ENCODE peak calls at places on chromosomes 5 and 9, in eight cellular contexts. One of them, this sample, is unnamed.

GRCh38 chr5:147610798-147611197 is 100.9 kb upstream of the DPYSL3 start:
- DNase-seq in fibroblast of mammary gland: no peak
- DNase-seq in foreskin fibroblast: no peak
- DNase-seq in suprapubic skin: no peak
- DNase-seq in GM06990: no peak
- DNase-seq in upper lobe of right lung: no peak
- DNase-seq in WERI-Rb-1: no peak
- DNase-seq in SK-N-SH: no peak
- DNase-seq in this sample: no peak

GRCh38 chr9:69877852-69878507 is 57.4 kb downstream of the CFAP95 start:
- DNase-seq in upper lobe of right lung: no peak
- DNase-seq in SK-N-SH: peak
- DNase-seq in fibroblast of mammary gland: peak
- DNase-seq in GM06990: no peak
- DNase-seq in WERI-Rb-1: no peak
- DNase-seq in foreskin fibroblast: peak
- DNase-seq in suprapubic skin: no peak
- DNase-seq in this sample: no peak

GRCh38 chr5:102286465-102286864 is 9.6 kb downstream of the SLCO4C1 start:
- DNase-seq in fibroblast of mammary gland: no peak
- DNase-seq in SK-N-SH: no peak
- DNase-seq in WERI-Rb-1: no peak
- DNase-seq in GM06990: no peak
- DNase-seq in foreskin fibroblast: no peak
- DNase-seq in upper lobe of right lung: no peak
- DNase-seq in suprapubic skin: no peak
- DNase-seq in this sample: no peak

GRCh38 chr5:96942078-96942477 is 6.2 kb downstream of the LNPEP start:
- DNase-seq in upper lobe of right lung: no peak
- DNase-seq in foreskin fibroblast: no peak
- DNase-seq in fibroblast of mammary gland: no peak
- DNase-seq in suprapubic skin: no peak
- DNase-seq in WERI-Rb-1: no peak
- DNase-seq in SK-N-SH: no peak
- DNase-seq in GM06990: no peak
- DNase-seq in this sample: no peak

GRCh38 chr9:125889524-125890473 is 142.6 kb downstream of the PBX3 start:
- DNase-seq in WERI-Rb-1: peak
- DNase-seq in suprapubic skin: no peak
- DNase-seq in GM06990: peak
- DNase-seq in fibroblast of mammary gland: peak
- DNase-seq in foreskin fibroblast: peak
- DNase-seq in SK-N-SH: peak
- DNase-seq in upper lobe of right lung: peak
- DNase-seq in this sample: no peak

GRCh38 chr9:129487658-129488483 is 133.0 kb downstream of the C9orf50 start:
- DNase-seq in WERI-Rb-1: peak
- DNase-seq in fibroblast of mammary gland: peak
- DNase-seq in upper lobe of right lung: no peak
- DNase-seq in suprapubic skin: no peak
- DNase-seq in foreskin fibroblast: peak
- DNase-seq in SK-N-SH: no peak
- DNase-seq in GM06990: no peak
- DNase-seq in this sample: no peak

GRCh38 chr9:75299324-75299723 is 211.0 kb downstream of the OSTF1 start:
- DNase-seq in GM06990: no peak
- DNase-seq in WERI-Rb-1: no peak
- DNase-seq in foreskin fibroblast: peak
- DNase-seq in upper lobe of right lung: no peak
- DNase-seq in suprapubic skin: no peak
- DNase-seq in SK-N-SH: no peak
- DNase-seq in fibroblast of mammary gland: no peak
- DNase-seq in this sample: no peak

GRCh38 chr5:140221697-140222223 is 46.8 kb downstream of the CYSTM1 start:
- DNase-seq in foreskin fibroblast: peak
- DNase-seq in SK-N-SH: no peak
- DNase-seq in upper lobe of right lung: no peak
- DNase-seq in fibroblast of mammary gland: peak
- DNase-seq in WERI-Rb-1: no peak
- DNase-seq in suprapubic skin: no peak
- DNase-seq in GM06990: no peak
- DNase-seq in this sample: no peak

GRCh38 chr9:112166176-112167140 is 8.6 kb downstream of the SUSD1 start:
- DNase-seq in WERI-Rb-1: peak
- DNase-seq in foreskin fibroblast: peak
- DNase-seq in SK-N-SH: no peak
- DNase-seq in upper lobe of right lung: no peak
- DNase-seq in GM06990: no peak
- DNase-seq in fibroblast of mammary gland: peak
- DNase-seq in suprapubic skin: no peak
- DNase-seq in this sample: no peak

GRCh38 chr9:80793706-80794105 is 895.6 kb downstream of the TLE1 start:
- DNase-seq in foreskin fibroblast: no peak
- DNase-seq in WERI-Rb-1: no peak
- DNase-seq in upper lobe of right lung: no peak
- DNase-seq in SK-N-SH: no peak
- DNase-seq in fibroblast of mammary gland: no peak
- DNase-seq in GM06990: no peak
- DNase-seq in suprapubic skin: no peak
- DNase-seq in this sample: no peak

GRCh38 chr9:121631115-121631514 is 20.3 kb upstream of the DAB2IP start:
- DNase-seq in suprapubic skin: no peak
- DNase-seq in fibroblast of mammary gland: no peak
- DNase-seq in upper lobe of right lung: no peak
- DNase-seq in foreskin fibroblast: no peak
- DNase-seq in GM06990: no peak
- DNase-seq in WERI-Rb-1: no peak
- DNase-seq in SK-N-SH: no peak
- DNase-seq in this sample: no peak

GRCh38 chr5:172659909-172660628 is 19.0 kb downstream of the NEURL1B start:
- DNase-seq in fibroblast of mammary gland: peak
- DNase-seq in suprapubic skin: no peak
- DNase-seq in WERI-Rb-1: peak
- DNase-seq in SK-N-SH: peak
- DNase-seq in GM06990: no peak
- DNase-seq in foreskin fibroblast: peak
- DNase-seq in upper lobe of right lung: peak
- DNase-seq in this sample: peak

GRCh38 chr9:33159058-33159759 is 7.9 kb downstream of the B4GALT1 start:
- DNase-seq in WERI-Rb-1: no peak
- DNase-seq in suprapubic skin: peak
- DNase-seq in GM06990: peak
- DNase-seq in foreskin fibroblast: peak
- DNase-seq in upper lobe of right lung: peak
- DNase-seq in fibroblast of mammary gland: peak
- DNase-seq in SK-N-SH: no peak
- DNase-seq in this sample: no peak

GRCh38 chr9:107280543-107280942 is 2.5 kb upstream of the RAD23B start:
- DNase-seq in WERI-Rb-1: no peak
- DNase-seq in fibroblast of mammary gland: peak
- DNase-seq in upper lobe of right lung: no peak
- DNase-seq in suprapubic skin: no peak
- DNase-seq in foreskin fibroblast: peak
- DNase-seq in SK-N-SH: no peak
- DNase-seq in GM06990: no peak
- DNase-seq in this sample: no peak

GRCh38 chr9:96551403-96551802 is 68.2 kb downstream of the CDC14B start:
- DNase-seq in fibroblast of mammary gland: no peak
- DNase-seq in SK-N-SH: no peak
- DNase-seq in foreskin fibroblast: no peak
- DNase-seq in suprapubic skin: no peak
- DNase-seq in GM06990: peak
- DNase-seq in WERI-Rb-1: no peak
- DNase-seq in upper lobe of right lung: no peak
- DNase-seq in this sample: no peak

GRCh38 chr5:103178167-103178566 is 58.1 kb downstream of the PPIP5K2 start:
- DNase-seq in SK-N-SH: peak
- DNase-seq in GM06990: no peak
- DNase-seq in fibroblast of mammary gland: peak
- DNase-seq in foreskin fibroblast: no peak
- DNase-seq in suprapubic skin: no peak
- DNase-seq in WERI-Rb-1: no peak
- DNase-seq in upper lobe of right lung: no peak
- DNase-seq in this sample: no peak

GRCh38 chr5:178120661-178121357 is 7.5 kb downstream of the N4BP3 start:
- DNase-seq in GM06990: peak
- DNase-seq in WERI-Rb-1: peak
- DNase-seq in SK-N-SH: peak
- DNase-seq in upper lobe of right lung: peak
- DNase-seq in foreskin fibroblast: peak
- DNase-seq in suprapubic skin: peak
- DNase-seq in fibroblast of mammary gland: peak
- DNase-seq in this sample: no peak

DNA sequence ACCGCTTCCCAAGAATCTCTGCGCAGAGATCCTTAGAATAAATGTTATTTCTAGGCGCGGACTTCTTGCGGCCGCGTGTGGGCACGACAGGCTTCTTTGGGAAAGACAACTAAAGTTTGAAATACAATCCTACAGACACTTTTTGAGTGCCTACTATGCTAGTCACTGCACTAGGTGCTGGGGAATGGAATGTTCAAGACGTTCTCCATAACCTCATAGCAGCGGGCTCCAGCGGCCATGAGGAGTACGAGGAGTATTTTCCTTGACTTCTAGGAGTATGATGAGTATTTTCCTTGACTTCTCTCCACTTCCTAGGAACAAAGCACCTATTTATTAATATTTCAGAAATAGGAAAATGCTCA is 636 bp upstream of the PWWP2A start:
- DNase-seq in WERI-Rb-1: no peak
- DNase-seq in upper lobe of right lung: no peak
- DNase-seq in fibroblast of mammary gland: no peak
- DNase-seq in GM06990: no peak
- DNase-seq in foreskin fibroblast: no peak
- DNase-seq in suprapubic skin: no peak
- DNase-seq in SK-N-SH: no peak
- DNase-seq in this sample: no peak
- TF ChIP-seq CTCF in WERI-Rb-1: no peak
- TF ChIP-seq CTCF in upper lobe of right lung: peak
- TF ChIP-seq CTCF in fibroblast of mammary gland: peak
- TF ChIP-seq CTCF in GM06990: no peak
- TF ChIP-seq CTCF in foreskin fibroblast: no peak
- TF ChIP-seq CTCF in suprapubic skin: peak
- TF ChIP-seq CTCF in SK-N-SH: peak
- TF ChIP-seq CTCF in this sample: peak

GRCh38 chr9:135704366-135704947 is 2.5 kb downstream of the KCNT1 start:
- DNase-seq in upper lobe of right lung: no peak
- DNase-seq in WERI-Rb-1: no peak
- DNase-seq in SK-N-SH: peak
- DNase-seq in foreskin fibroblast: no peak
- DNase-seq in suprapubic skin: no peak
- DNase-seq in GM06990: no peak
- DNase-seq in fibroblast of mammary gland: no peak
- DNase-seq in this sample: no peak

GRCh38 chr9:135701067-135701967 is 668 bp upstream of the KCNT1 start:
- DNase-seq in upper lobe of right lung: no peak
- DNase-seq in foreskin fibroblast: no peak
- DNase-seq in GM06990: no peak
- DNase-seq in fibroblast of mammary gland: no peak
- DNase-seq in suprapubic skin: no peak
- DNase-seq in SK-N-SH: peak
- DNase-seq in WERI-Rb-1: peak
- DNase-seq in this sample: no peak

GRCh38 chr9:135705376-135705775 is 3.4 kb downstream of the KCNT1 start:
- DNase-seq in GM06990: no peak
- DNase-seq in foreskin fibroblast: no peak
- DNase-seq in WERI-Rb-1: no peak
- DNase-seq in SK-N-SH: no peak
- DNase-seq in upper lobe of right lung: no peak
- DNase-seq in fibroblast of mammary gland: no peak
- DNase-seq in suprapubic skin: no peak
- DNase-seq in this sample: no peak

GRCh38 chr9:135702002-135702721 is at the start of gene KCNT1:
- DNase-seq in suprapubic skin: no peak
- DNase-seq in GM06990: peak
- DNase-seq in WERI-Rb-1: peak
- DNase-seq in fibroblast of mammary gland: peak
- DNase-seq in foreskin fibroblast: peak
- DNase-seq in SK-N-SH: peak
- DNase-seq in upper lobe of right lung: peak
- DNase-seq in this sample: peak

DNA sequence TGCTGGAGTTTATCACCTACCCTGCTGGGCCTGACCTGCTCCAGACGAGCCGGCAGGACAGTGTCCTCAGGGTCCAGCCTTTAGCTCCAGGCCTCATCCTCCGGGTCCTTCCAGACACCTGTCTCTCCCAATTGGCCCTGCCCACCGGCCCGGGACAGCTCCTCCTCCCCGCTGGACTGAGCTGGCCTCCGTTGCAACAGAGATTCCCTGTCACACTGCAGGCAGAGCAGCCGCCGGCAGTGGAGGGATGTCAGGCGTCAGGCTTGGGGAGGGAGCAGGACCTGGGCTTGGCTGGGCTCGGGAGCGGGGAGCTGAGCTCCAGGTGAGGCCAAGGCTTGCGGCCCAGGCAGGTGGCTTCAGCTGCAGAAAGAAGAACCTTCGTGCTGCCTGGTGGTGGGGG is 1.7 kb downstream of the KCNT1 start:
- DNase-seq in upper lobe of right lung: no peak
- DNase-seq in foreskin fibroblast: no peak
- DNase-seq in SK-N-SH: no peak
- DNase-seq in WERI-Rb-1: no peak
- DNase-seq in fibroblast of mammary gland: no peak
- DNase-seq in GM06990: no peak
- DNase-seq in suprapubic skin: no peak
- DNase-seq in this sample: no peak
- TF ChIP-seq CTCF in upper lobe of right lung: no peak
- TF ChIP-seq CTCF in foreskin fibroblast: no peak
- TF ChIP-seq CTCF in SK-N-SH: no peak
- TF ChIP-seq CTCF in WERI-Rb-1: no peak
- TF ChIP-seq CTCF in fibroblast of mammary gland: no peak
- TF ChIP-seq CTCF in GM06990: no peak
- TF ChIP-seq CTCF in suprapubic skin: no peak
- TF ChIP-seq CTCF in this sample: no peak

GRCh38 chr5:132651838-132652476 is 6.0 kb upstream of the IL13 start:
- DNase-seq in suprapubic skin: no peak
- DNase-seq in upper lobe of right lung: no peak
- DNase-seq in SK-N-SH: no peak
- DNase-seq in fibroblast of mammary gland: no peak
- DNase-seq in GM06990: no peak
- DNase-seq in foreskin fibroblast: no peak
- DNase-seq in WERI-Rb-1: no peak
- DNase-seq in this sample: no peak
- TF ChIP-seq CTCF in suprapubic skin: no peak
- TF ChIP-seq CTCF in upper lobe of right lung: no peak
- TF ChIP-seq CTCF in SK-N-SH: no peak
- TF ChIP-seq CTCF in fibroblast of mammary gland: no peak
- TF ChIP-seq CTCF in GM06990: no peak
- TF ChIP-seq CTCF in foreskin fibroblast: no peak
- TF ChIP-seq CTCF in WERI-Rb-1: no peak
- TF ChIP-seq CTCF in this sample: no peak

DNA sequence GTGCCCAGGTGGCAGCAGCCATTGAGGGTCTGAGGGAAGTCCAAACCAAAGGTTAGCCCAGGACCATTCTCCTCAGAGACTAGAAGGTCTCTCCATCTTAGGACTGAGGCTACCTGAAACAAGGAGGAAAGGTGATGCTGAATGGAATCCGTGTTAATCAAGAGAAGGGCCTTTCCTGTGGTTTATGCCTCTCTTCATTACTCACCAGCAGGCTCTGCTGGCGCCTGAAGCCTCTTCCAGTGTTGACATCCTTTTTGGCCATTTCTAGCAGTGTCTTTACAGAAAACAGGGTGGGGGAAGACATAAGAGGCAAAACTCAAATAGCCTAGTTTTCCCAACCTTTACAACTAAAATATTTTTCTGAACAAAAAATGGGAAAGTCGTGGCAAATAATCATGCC is 98.1 kb downstream of the ENC1 start:
- DNase-seq in WERI-Rb-1: no peak
- DNase-seq in SK-N-SH: no peak
- DNase-seq in suprapubic skin: no peak
- DNase-seq in fibroblast of mammary gland: peak
- DNase-seq in GM06990: no peak
- DNase-seq in foreskin fibroblast: peak
- DNase-seq in upper lobe of right lung: no peak
- DNase-seq in this sample: no peak
- TF ChIP-seq CTCF in WERI-Rb-1: no peak
- TF ChIP-seq CTCF in SK-N-SH: peak
- TF ChIP-seq CTCF in suprapubic skin: no peak
- TF ChIP-seq CTCF in fibroblast of mammary gland: no peak
- TF ChIP-seq CTCF in GM06990: no peak
- TF ChIP-seq CTCF in foreskin fibroblast: no peak
- TF ChIP-seq CTCF in upper lobe of right lung: no peak
- TF ChIP-seq CTCF in this sample: no peak

This sample was measured in type B pancreatic cell.